ENCODE peak calls at places on chromosomes 16 and 17, in five cellular contexts. Y is HepG2, I is GM12891, D is K562, B is H1. J is an unnamed sample.
A peak's percentile ranks its signal among the peaks of the same experiment; 100 is the strongest.

GRCh38 chr16:56916571-56917403 is 15.2 kb upstream of the HERPUD1 start:
- DNase-seq in B (no peak), Y (no peak), I (no peak), D (no peak), J (peak; percentile 66)

GRCh38 chr17:61980535-61980934 is 52.8 kb upstream of the INTS2 start:
- DNase-seq in B (no peak), Y (no peak), I (no peak), D (no peak), J (no peak)

GRCh38 chr17:45813051-45813731 is 29.1 kb downstream of the CRHR1 start:
- DNase-seq in B (peak; percentile 43), D (peak; percentile 62), Y (no peak), I (no peak), J (no peak)

GRCh38 chr17:76547183-76547641 is 7.4 kb downstream of the PRCD start:
- DNase-seq in D (peak; percentile 70), I (peak; percentile 67), Y (peak; percentile 74), B (no peak), J (peak; percentile 59)

GRCh38 chr17:34979650-34980352 is 511 bp upstream of the LIG3 start:
- DNase-seq in Y (peak; percentile 15), B (no peak), I (no peak), D (no peak), J (no peak)

GRCh38 chr16:14324581-14324980 is 253.5 kb downstream of the MRTFB start:
- DNase-seq in B (no peak), D (no peak), I (no peak), Y (no peak), J (no peak)

GRCh38 chr16:23967018-23967417 is 131.2 kb downstream of the PRKCB start:
- DNase-seq in B (no peak), D (no peak), Y (no peak), I (no peak), J (no peak)

GRCh38 chr16:82631701-82632685 is 5.2 kb downstream of the CDH13 start:
- DNase-seq in I (no peak), D (peak; percentile 39), Y (no peak), B (no peak), J (no peak)

GRCh38 chr17:73030995-73031394 is 61.5 kb downstream of the SLC39A11 start:
- DNase-seq in B (no peak), D (no peak), I (no peak), Y (no peak), J (no peak)

GRCh38 chr16:73092236-73092781 is 44.4 kb upstream of the ZFHX3 start:
- DNase-seq in Y (peak; percentile 59), I (no peak), D (no peak), B (no peak), J (no peak)

GRCh38 chr17:16491131-16491702 is 776 bp downstream of the LRRC75A start:
- DNase-seq in D (no peak), I (no peak), Y (no peak), B (no peak), J (no peak)

GRCh38 chr16:87108941-87109340 is 208.3 kb downstream of the C16orf95 start:
- DNase-seq in B (no peak), D (no peak), Y (no peak), I (no peak), J (no peak)

GRCh38 chr17:64133546-64134215 is 3.7 kb upstream of the ERN1 start:
- DNase-seq in B (no peak), I (no peak), Y (peak; percentile 81), D (peak; percentile 30), J (no peak)

GRCh38 chr17:57721967-57722703 is 23.0 kb downstream of the CCDC182 start:
- DNase-seq in D (no peak), I (no peak), Y (no peak), B (no peak), J (no peak)

GRCh38 chr17:58710948-58711552 is 18.6 kb downstream of the RAD51C start:
- DNase-seq in B (no peak), I (no peak), Y (peak; percentile 56), D (peak; percentile 21), J (no peak)

GRCh38 chr16:73713301-73713700 is 583.3 kb upstream of the PSMD7 start:
- DNase-seq in Y (no peak), B (no peak), D (no peak), I (no peak), J (no peak)

GRCh38 chr16:16178455-16179162 is 44.7 kb downstream of the ABCC6 start:
- DNase-seq in Y (no peak), D (no peak), I (no peak), B (no peak), J (no peak)

GRCh38 chr16:16171332-16171919 is 51.9 kb downstream of the ABCC6 start:
- DNase-seq in D (no peak), Y (no peak), B (no peak), I (no peak), J (no peak)

GRCh38 chr16:16176328-16176727 is 47.0 kb downstream of the ABCC6 start:
- DNase-seq in B (no peak), D (no peak), I (no peak), Y (no peak), J (no peak)

GRCh38 chr16:16172991-16173390 is 50.3 kb downstream of the ABCC6 start:
- DNase-seq in D (no peak), I (no peak), Y (no peak), B (no peak), J (no peak)

DNA sequence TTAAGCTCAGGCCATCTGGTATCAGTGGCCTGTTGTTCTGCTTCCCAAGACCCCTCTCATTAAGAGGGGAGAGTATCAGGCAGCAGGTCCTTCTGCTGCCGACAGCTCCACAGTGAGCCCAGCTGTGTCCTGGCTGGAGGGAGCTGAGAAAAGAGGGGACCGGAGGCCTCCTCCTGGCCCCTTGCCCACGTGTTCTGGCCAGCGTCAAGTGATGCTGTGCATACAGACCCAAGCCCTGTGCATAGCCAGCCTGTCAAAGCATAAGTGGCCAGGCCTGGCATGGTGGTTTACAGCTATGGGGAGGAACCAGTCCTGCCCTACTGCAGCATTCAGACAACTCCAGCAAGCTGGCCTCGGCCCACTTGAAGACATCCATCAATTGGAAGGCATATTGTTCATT is 48.0 kb downstream of the ABCC6 start:
- DNase-seq in I (no peak), D (no peak), B (no peak), Y (no peak), J (no peak)
- TF ChIP-seq POLR2AphosphoS5 in I (no peak), D (no peak), B (no peak), Y (no peak), J (no peak)

GRCh38 chr17:8542599-8542998 is 87.9 kb downstream of the MYH10 start:
- DNase-seq in Y (no peak), B (no peak), D (no peak), I (no peak), J (no peak)
- TF ChIP-seq TAF1 in Y (no peak), B (no peak), D (no peak), I (no peak), J (no peak)

GRCh38 chr17:32006957-32007462 is at the start of gene LRRC37B:
- DNase-seq in B (peak; percentile 25), I (peak; percentile 79), D (peak; percentile 84), Y (peak; percentile 68), J (peak; percentile 73)
- TF ChIP-seq POLR2A in B (peak; percentile 36), I (no peak), D (peak; percentile 26), Y (peak; percentile 54), J (peak; percentile 44)

GRCh38 chr16:88739975-88740726 is 33.8 kb downstream of the CTU2 start:
- DNase-seq in D (no peak), I (no peak), B (no peak), Y (no peak), J (no peak)
- TF ChIP-seq POLR2AphosphoS5 in D (no peak), I (no peak), B (no peak), Y (no peak), J (no peak)

DNA sequence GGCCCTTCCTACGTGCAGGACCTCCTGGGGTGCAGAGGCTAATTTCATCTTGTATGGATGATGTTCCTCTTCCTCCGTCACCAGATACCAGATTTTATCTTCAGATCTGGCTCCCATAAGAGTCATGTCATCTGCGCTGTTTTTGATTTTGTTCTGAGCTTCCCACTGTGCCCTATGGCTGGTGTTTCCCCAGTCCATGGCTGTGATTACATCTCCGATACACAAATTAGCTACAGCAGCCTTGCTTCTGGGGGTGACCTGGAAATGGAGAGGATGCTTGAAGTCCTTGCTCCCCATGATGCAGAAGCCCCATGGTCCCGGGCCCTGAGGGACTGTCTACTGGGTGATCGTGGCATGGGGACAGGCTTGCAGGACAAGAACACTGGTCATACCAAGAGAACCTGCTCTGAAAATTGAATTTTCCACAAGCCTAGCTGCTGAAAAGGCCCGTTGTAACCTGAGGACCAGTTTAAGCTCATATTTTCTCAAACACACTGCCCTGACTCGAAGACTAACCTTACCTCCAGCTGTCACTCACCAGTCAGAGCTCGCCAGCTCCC is 69.0 kb downstream of the KCNJ12 start:
- DNase-seq in I (no peak), D (no peak), Y (no peak), B (no peak), J (no peak)
- TF ChIP-seq TAF1 in I (no peak), D (no peak), Y (no peak), B (no peak), J (no peak)

GRCh38 chr16:67942200-67942509 is 1.8 kb downstream of the LCAT start:
- DNase-seq in I (peak; percentile 74), B (peak; percentile 49), D (peak; percentile 50), Y (peak; percentile 61), J (peak; percentile 72)
- TF ChIP-seq POLR2A in I (no peak), B (no peak), D (no peak), Y (no peak), J (no peak)

DNA sequence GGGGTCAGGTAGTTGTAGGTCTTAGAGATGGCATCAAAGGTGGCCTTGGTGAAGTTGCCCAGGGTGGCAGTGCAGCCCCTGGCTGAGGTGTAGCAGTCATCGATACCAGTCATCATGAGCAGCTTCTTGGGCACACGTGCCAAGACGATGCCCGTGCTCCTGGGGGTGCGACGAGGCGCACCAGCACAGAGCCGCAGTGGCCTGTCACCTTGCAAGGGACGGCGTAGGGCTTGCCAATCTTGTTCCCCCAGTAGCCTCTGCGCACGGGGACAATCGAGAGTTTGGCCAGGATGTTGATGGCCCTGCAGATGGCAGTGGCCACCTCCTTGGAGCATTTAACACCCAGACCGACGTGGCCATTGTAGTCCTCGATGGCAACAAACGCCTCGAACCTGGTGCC is 29.8 kb downstream of the CDC27 start:
- DNase-seq in B (no peak), D (no peak), Y (no peak), I (no peak), J (no peak)
- TF ChIP-seq POLR2AphosphoS5 in B (no peak), D (no peak), Y (no peak), I (no peak), J (no peak)

DNA sequence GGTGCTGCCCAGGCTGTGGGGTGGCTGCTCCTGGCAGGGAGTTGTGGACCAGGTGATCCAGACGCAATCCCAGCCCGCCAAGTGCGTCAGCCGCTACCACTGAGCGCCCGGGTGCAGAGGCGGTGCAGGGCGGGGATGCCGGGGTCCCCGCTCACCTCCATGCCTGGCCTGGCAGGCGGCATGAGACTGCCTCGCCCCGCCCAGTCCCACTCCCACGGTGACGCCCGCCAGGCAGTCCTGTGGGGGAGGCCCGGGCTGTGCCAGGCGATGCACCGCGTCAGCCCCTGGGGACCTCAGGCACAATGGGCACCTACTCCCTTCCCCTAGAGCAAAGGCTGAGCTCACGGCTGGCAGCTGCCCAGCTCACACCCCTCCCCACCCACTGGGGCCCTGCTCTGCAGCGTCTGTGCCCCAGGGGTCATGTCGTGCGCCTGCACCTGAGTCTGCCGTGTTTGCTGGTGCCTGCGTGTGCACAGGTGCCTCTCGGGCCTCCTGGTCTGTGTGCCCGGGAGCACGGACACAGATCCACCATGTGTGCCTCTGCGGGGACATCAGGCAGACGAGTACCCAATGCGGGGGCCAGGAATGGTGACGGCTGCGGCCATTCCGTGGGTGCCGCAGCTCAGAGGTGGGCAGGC is 5.3 kb downstream of the RPUSD1 start:
- DNase-seq in I (no peak), D (no peak), Y (no peak), B (no peak), J (no peak)
- TF ChIP-seq TAF1 in I (no peak), D (no peak), Y (no peak), B (no peak), J (no peak)

J was measured in GM12892.